ENCODE peak calls at places on chromosomes 5 and 9, in five cellular contexts. R, A, Y, J and W are unnamed samples.

GRCh38 chr9:122904823-122905710 is at the start of gene RC3H2:
- DNase-seq in R (peak; percentile 98), A (peak; percentile 99), Y (peak; percentile 98), J (peak; percentile 98), W (peak; percentile 99)

GRCh38 chr5:154583545-154584168 is 105.6 kb upstream of the HAND1 start:
- DNase-seq in A (no peak), Y (no peak), J (no peak), R (no peak), W (no peak)

GRCh38 chr5:115565233-115565632 is 20.7 kb upstream of the FEM1C start:
- DNase-seq in J (no peak), A (no peak), R (no peak), Y (no peak), W (no peak)

GRCh38 chr9:10045598-10045997 is 567.2 kb downstream of the PTPRD start:
- DNase-seq in Y (no peak), R (no peak), A (peak; percentile 12), J (no peak), W (no peak)

GRCh38 chr9:88988796-88989641 is 2.2 kb upstream of the S1PR3 start:
- DNase-seq in A (no peak), J (no peak), Y (peak; percentile 39), R (no peak), W (no peak)

GRCh38 chr5:167720676-167721260 is 570.7 kb upstream of the WWC1 start:
- DNase-seq in R (no peak), A (no peak), J (no peak), Y (no peak), W (no peak)

GRCh38 chr5:52769061-52769460 is 18.7 kb upstream of the ITGA1 start:
- DNase-seq in R (no peak), Y (no peak), J (no peak), A (no peak), W (no peak)

GRCh38 chr5:36728697-36729543 is 122.5 kb downstream of the SLC1A3 start:
- DNase-seq in R (no peak), Y (peak; percentile 23), A (peak; percentile 81), J (no peak), W (no peak)

GRCh38 chr5:139677404-139678282 is 29.5 kb downstream of the CXXC5 start:
- DNase-seq in Y (no peak), J (no peak), R (no peak), A (no peak), W (no peak)

GRCh38 chr9:10697044-10697443 is 84.2 kb upstream of the PTPRD start:
- DNase-seq in Y (no peak), R (no peak), J (no peak), A (no peak), W (no peak)

GRCh38 chr9:85053206-85053605 is 383.7 kb downstream of the NTRK2 start:
- DNase-seq in A (peak; percentile 49), J (no peak), Y (no peak), R (no peak), W (no peak)

GRCh38 chr5:158979749-158980521 is 119.8 kb downstream of the EBF1 start:
- DNase-seq in J (no peak), R (no peak), Y (no peak), A (no peak), W (peak; percentile 50)

GRCh38 chr5:174046558-174046957 is 1.1 kb downstream of the NSG2 start:
- DNase-seq in J (no peak), Y (no peak), A (no peak), R (no peak), W (no peak)

GRCh38 chr9:114247086-114247485 is 75.8 kb upstream of the ORM1 start:
- DNase-seq in A (no peak), J (no peak), Y (no peak), R (no peak), W (no peak)

GRCh38 chr5:42555797-42556196 is 132.6 kb downstream of the GHR start:
- DNase-seq in J (no peak), Y (no peak), R (no peak), A (peak; percentile 23), W (no peak)

GRCh38 chr5:110159202-110159601 is 469.5 kb downstream of the MAN2A1 start:
- DNase-seq in Y (no peak), A (no peak), R (no peak), J (no peak), W (no peak)

GRCh38 chr9:131188986-131189385 is 63.6 kb downstream of the NUP214 start:
- DNase-seq in Y (no peak), J (no peak), R (no peak), A (no peak), W (no peak)

GRCh38 chr5:43773032-43773830 is 170.3 kb downstream of the NNT start:
- DNase-seq in J (no peak), R (no peak), Y (peak; percentile 20), A (no peak), W (no peak)

GRCh38 chr5:166948679-166949078 is 1342.8 kb upstream of the WWC1 start:
- DNase-seq in R (no peak), J (no peak), A (no peak), Y (no peak), W (no peak)

GRCh38 chr5:44935262-44935661 is 126.5 kb downstream of the MRPS30 start:
- DNase-seq in A (no peak), Y (no peak), R (no peak), J (no peak), W (no peak)

GRCh38 chr9:125931211-125931610 is 184.0 kb downstream of the PBX3 start:
- DNase-seq in R (no peak), J (no peak), A (no peak), Y (no peak), W (no peak)

GRCh38 chr5:118126159-118126558 is 862.2 kb downstream of the DTWD2 start:
- DNase-seq in R (no peak), Y (no peak), A (no peak), J (no peak), W (no peak)

GRCh38 chr9:128392302-128393152 is 21.4 kb downstream of the URM1 start:
- DNase-seq in R (no peak), J (no peak), A (no peak), Y (no peak), W (no peak)

GRCh38 chr9:128393171-128393761 is 22.1 kb downstream of the URM1 start:
- DNase-seq in Y (no peak), R (no peak), J (no peak), A (no peak), W (no peak)

GRCh38 chr9:128390813-128391711 is 19.9 kb downstream of the URM1 start:
- DNase-seq in J (no peak), R (no peak), A (no peak), Y (no peak), W (no peak)

GRCh38 chr9:128390150-128390812 is 19.1 kb downstream of the URM1 start:
- DNase-seq in Y (no peak), A (no peak), J (no peak), R (no peak), W (no peak)

DNA sequence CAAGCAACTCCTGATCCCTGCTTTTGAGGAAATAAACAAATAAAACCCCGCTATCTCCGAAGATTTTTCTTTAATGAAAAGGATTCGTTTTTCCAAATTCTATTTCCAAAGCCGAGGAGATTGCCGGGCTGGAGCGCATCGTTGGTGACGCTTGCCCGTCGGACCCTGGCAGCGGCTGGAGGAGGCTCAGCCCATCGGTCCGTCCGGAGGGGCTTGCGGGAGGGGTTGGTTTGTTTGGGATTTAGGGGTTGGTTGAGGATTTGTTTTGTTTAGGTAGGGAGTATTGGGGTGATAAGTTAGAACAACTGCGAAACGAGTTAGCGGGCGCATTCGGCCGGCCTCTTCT is 20.8 kb downstream of the URM1 start:
- DNase-seq in A (no peak), Y (no peak), R (no peak), J (no peak), W (no peak)
- H3K27me3 ChIP-seq in A (peaks cover 81% of the 10 kb centered on the region), Y (no peaks in the 10 kb centered on the region), R (no peaks in the 10 kb centered on the region), J (no peaks in the 10 kb centered on the region), W (no peaks in the 10 kb centered on the region)

DNA sequence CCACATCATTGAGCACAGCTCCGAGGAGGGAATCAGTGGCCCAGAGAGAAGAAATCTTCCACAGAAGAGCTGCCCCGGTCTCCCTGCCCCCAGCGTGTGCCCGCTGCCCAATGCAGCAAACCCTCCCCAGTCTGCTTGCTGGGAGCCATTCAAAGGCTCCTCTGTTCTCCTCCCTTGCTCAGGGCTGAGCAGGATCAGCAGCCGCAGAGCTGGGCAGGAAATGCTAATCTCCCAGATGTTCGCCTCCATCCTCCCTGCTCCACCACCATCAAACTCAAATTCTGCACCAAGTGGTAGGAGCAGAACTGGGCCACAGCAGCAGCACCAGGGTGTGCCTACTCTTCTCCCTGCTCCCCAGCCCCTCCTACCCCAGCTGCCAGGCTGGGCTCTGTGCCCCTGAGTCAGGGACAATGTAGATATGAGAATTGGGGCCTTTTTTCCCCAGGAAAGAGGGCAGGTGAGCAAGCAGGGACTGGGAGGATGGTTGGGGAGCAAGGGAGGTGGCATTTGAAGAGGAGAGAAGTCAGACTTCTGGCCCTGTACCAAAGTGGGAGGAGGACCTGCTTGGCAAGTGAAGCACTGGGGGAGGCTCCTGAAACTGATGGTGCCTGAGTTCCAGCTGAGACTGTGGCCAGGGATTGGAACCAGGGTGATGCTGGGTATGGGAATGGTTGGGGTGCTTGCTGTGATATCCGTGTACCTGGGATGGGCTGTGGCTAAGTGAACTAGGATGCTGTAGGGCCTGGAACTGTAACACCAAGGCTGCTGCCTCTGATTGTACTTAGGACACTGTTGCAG is 1.9 kb upstream of the PCDH1 start:
- DNase-seq in Y (no peak), J (no peak), R (no peak), A (peak; percentile 4), W (peak; percentile 11)
- H3K27me3 ChIP-seq in Y (peaks cover 20% of the 10 kb centered on the region), J (peaks cover 8% of the 10 kb centered on the region), R (peaks cover 56% of the 10 kb centered on the region), A (peaks cover 78% of the 10 kb centered on the region), W (peaks cover 24% of the 10 kb centered on the region)

GRCh38 chr5:2263763-2264162 is 381.0 kb upstream of the IRX4 start:
- DNase-seq in A (no peak), Y (no peak), R (no peak), J (no peak), W (no peak)

GRCh38 chr5:2260211-2260985 is 377.7 kb upstream of the IRX4 start:
- DNase-seq in R (no peak), Y (no peak), J (no peak), A (no peak), W (no peak)

GRCh38 chr5:2261002-2261703 is 378.4 kb upstream of the IRX4 start:
- DNase-seq in R (no peak), J (no peak), A (no peak), Y (no peak), W (no peak)

GRCh38 chr5:2265341-2265740 is 382.6 kb upstream of the IRX4 start:
- DNase-seq in J (no peak), A (no peak), Y (no peak), R (no peak), W (no peak)

GRCh38 chr5:2262620-2263019 is 379.9 kb upstream of the IRX4 start:
- DNase-seq in R (no peak), Y (no peak), A (no peak), J (no peak), W (no peak)
- H3K27me3 ChIP-seq in R (no peaks in the 10 kb centered on the region), Y (peaks cover 3% of the 10 kb centered on the region), A (no peaks in the 10 kb centered on the region), J (no peaks in the 10 kb centered on the region), W (no peaks in the 10 kb centered on the region)

DNA sequence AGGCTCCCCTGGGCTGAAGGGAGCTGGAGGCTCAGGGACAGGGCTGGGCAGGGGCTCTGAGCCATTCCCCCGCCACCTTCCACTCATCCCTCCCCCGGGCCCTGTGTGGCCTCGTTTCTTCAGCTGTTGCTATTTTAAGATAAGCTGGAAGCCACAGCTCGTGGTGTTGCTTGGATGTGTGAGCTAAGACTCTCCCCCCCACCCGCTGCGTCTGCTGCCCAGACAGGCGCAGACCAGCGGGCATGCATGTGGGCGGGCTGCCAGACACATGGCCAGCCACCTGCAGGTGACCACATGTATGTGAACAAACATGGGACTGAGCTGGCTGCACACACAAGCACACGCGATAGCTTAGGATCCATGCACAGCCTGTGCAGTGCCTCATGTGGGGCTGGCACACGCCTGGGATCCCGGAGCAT is 8.7 kb downstream of the SNCB start:
- DNase-seq in A (no peak), R (no peak), J (no peak), Y (no peak), W (no peak)
- H3K27me3 ChIP-seq in A (peaks cover 77% of the 10 kb centered on the region), R (peaks cover 24% of the 10 kb centered on the region), J (peaks cover 9% of the 10 kb centered on the region), Y (no peaks in the 10 kb centered on the region), W (peaks cover 15% of the 10 kb centered on the region)